ENCODE peak calls at places on chromosomes 11 and 22, in six cellular contexts. N is T-helper 2 cell, A is NCI-H2029, W is activated gamma-delta T cell treated with Interleukin-2 at 50 U/mL for 16 hours, G is sigmoid colon, P is fibroblast of the aortic adventitia. U is an unnamed sample.

GRCh38 chr22:31637938-31638618 is 23.9 kb downstream of the PISD start:
- DNase-seq in N (no peak), A (no peak), W (no peak), G (no peak), P (no peak), U (peak; percentile 90)

GRCh38 chr11:49405743-49406142 is 197.3 kb upstream of the FOLH1 start:
- DNase-seq in N (no peak), A (no peak), W (no peak), G (no peak), P (no peak), U (no peak)

GRCh38 chr22:48173061-48173849 is 1410.8 kb downstream of the TBC1D22A start:
- DNase-seq in N (no peak), A (no peak), W (no peak), G (no peak), P (no peak), U (no peak)

GRCh38 chr11:73980001-73980960 is 2.4 kb downstream of the UCP2 start:
- DNase-seq in N (peak; percentile 26), A (peak; percentile 65), W (peak; percentile 83), G (peak; percentile 63), P (no peak), U (peak; percentile 76)

GRCh38 chr11:48081151-48082010 is 101.0 kb downstream of the PTPRJ start:
- DNase-seq in N (no peak), A (no peak), W (peak; percentile 7), G (peak; percentile 78), P (peak; percentile 86), U (peak; percentile 86)

GRCh38 chr11:8091671-8092070 is 10.7 kb downstream of the TUB start:
- DNase-seq in N (no peak), A (no peak), W (no peak), G (peak; percentile 60), P (no peak), U (peak; percentile 44)

GRCh38 chr22:40202225-40202944 is 24.7 kb downstream of the TNRC6B start:
- DNase-seq in N (no peak), A (peak; percentile 53), W (no peak), G (no peak), P (no peak), U (no peak)

GRCh38 chr11:56474729-56475128 is 1.6 kb upstream of the OR5M3 start:
- DNase-seq in N (no peak), A (no peak), W (no peak), G (no peak), P (no peak), U (no peak)

GRCh38 chr11:2306971-2307732 is 5.3 kb downstream of the TSPAN32 start:
- DNase-seq in N (no peak), A (no peak), W (no peak), G (peak; percentile 89), P (no peak), U (peak; percentile 73)

GRCh38 chr11:79768343-79768742 is 327.5 kb upstream of the TENM4 start:
- DNase-seq in N (no peak), A (peak; percentile 2), W (no peak), G (no peak), P (no peak), U (no peak)

GRCh38 chr11:122706689-122707088 is 51.2 kb downstream of the UBASH3B start:
- DNase-seq in N (no peak), A (no peak), W (no peak), G (no peak), P (peak; percentile 73), U (no peak)

GRCh38 chr11:42631223-42631843 is 680.5 kb upstream of the API5 start:
- DNase-seq in N (no peak), A (no peak), W (no peak), G (no peak), P (no peak), U (no peak)

GRCh38 chr11:102061276-102061675 is 14.0 kb downstream of the CFAP300 start:
- DNase-seq in N (no peak), A (no peak), W (no peak), G (no peak), P (peak; percentile 6), U (no peak)

GRCh38 chr11:13008625-13009475 is at the start of gene RASSF10:
- DNase-seq in N (no peak), A (peak; percentile 79), W (no peak), G (peak; percentile 63), P (no peak), U (peak; percentile 78)

GRCh38 chr11:68406318-68407313 is 53.9 kb upstream of the PPP6R3 start:
- DNase-seq in N (no peak), A (peak; percentile 79), W (no peak), G (no peak), P (no peak), U (no peak)

GRCh38 chr11:17098632-17099031 is 21.2 kb upstream of the RPS13 start:
- DNase-seq in N (no peak), A (no peak), W (no peak), G (no peak), P (no peak), U (no peak)

GRCh38 chr22:25066861-25067435 is 114.4 kb downstream of the KIAA1671 start:
- DNase-seq in N (no peak), A (no peak), W (no peak), G (no peak), P (no peak), U (no peak)

GRCh38 chr22:37739000-37739399 is 42.2 kb downstream of the TRIOBP start:
- DNase-seq in N (no peak), A (no peak), W (no peak), G (peak; percentile 93), P (peak; percentile 78), U (no peak)

GRCh38 chr22:50170453-50171318 is at the start of gene PANX2:
- DNase-seq in N (no peak), A (no peak), W (no peak), G (no peak), P (no peak), U (no peak)

GRCh38 chr11:15826826-15827225 is 529.5 kb downstream of the SOX6 start:
- DNase-seq in N (no peak), A (no peak), W (no peak), G (no peak), P (no peak), U (no peak)

GRCh38 chr11:92801685-92802084 is 167.8 kb upstream of the MTNR1B start:
- DNase-seq in N (no peak), A (no peak), W (no peak), G (no peak), P (no peak), U (no peak)

GRCh38 chr11:3226846-3227567 is 5.2 kb downstream of the MRGPRE start:
- DNase-seq in N (no peak), A (no peak), W (no peak), G (peak; percentile 56), P (no peak), U (no peak)

GRCh38 chr11:4607111-4607510 is 920 bp downstream of the TRIM68 start:
- DNase-seq in N (no peak), A (no peak), W (no peak), G (no peak), P (peak; percentile 27), U (no peak)

GRCh38 chr11:76086713-76087635 is 119.3 kb downstream of the WNT11 start:
- DNase-seq in N (no peak), A (no peak), W (no peak), G (no peak), P (peak; percentile 41), U (no peak)

GRCh38 chr22:39381009-39381755 is 18.4 kb upstream of the TAB1 start:
- DNase-seq in N (no peak), A (no peak), W (no peak), G (no peak), P (no peak), U (no peak)

GRCh38 chr22:27086080-27086479 is 428.7 kb downstream of the MIAT start:
- DNase-seq in N (no peak), A (no peak), W (no peak), G (no peak), P (no peak), U (no peak)

GRCh38 chr11:2787816-2788750 is 88.3 kb upstream of the KCNQ1OT1 start:
- DNase-seq in N (peak; percentile 5), A (no peak), W (peak; percentile 2), G (peak; percentile 41), P (no peak), U (peak; percentile 46)

GRCh38 chr22:24370426-24370825 is 57.0 kb upstream of the ADORA2A start:
- DNase-seq in N (no peak), A (no peak), W (no peak), G (no peak), P (peak; percentile 66), U (no peak)

GRCh38 chr11:119571311-119571710 is 148.3 kb upstream of the THY1 start:
- DNase-seq in N (no peak), A (no peak), W (no peak), G (no peak), P (no peak), U (no peak)

GRCh38 chr11:65622011-65622410 is 6.4 kb downstream of the PCNX3 start:
- DNase-seq in N (no peak), A (no peak), W (no peak), G (no peak), P (no peak), U (no peak)

GRCh38 chr11:1167751-1168231 is 10.0 kb downstream of the MUC5AC start:
- DNase-seq in N (no peak), A (no peak), W (no peak), G (peak; percentile 55), P (no peak), U (no peak)

GRCh38 chr22:23591203-23591791 is 11.2 kb upstream of the IGLL1 start:
- DNase-seq in N (no peak), A (peak; percentile 31), W (peak; percentile 55), G (peak; percentile 72), P (peak; percentile 55), U (no peak)

GRCh38 chr22:36546932-36547331 is 18.0 kb upstream of the EIF3D start:
- DNase-seq in N (no peak), A (no peak), W (no peak), G (no peak), P (peak; percentile 59), U (no peak)